ENCODE peak calls at places on chromosomes 1 and 21, in five cellular contexts. A is dorsolateral prefrontal cortex, F is psoas muscle, L is bronchial epithelial cell, J is pancreas. Q is an unnamed sample.

GRCh38 chr1:10537082-10537766 is 62.5 kb downstream of the PEX14 start:
- DNase-seq in A (no peak), F (no peak), L (no peak), J (no peak), Q (no peak)

GRCh38 chr1:35708179-35708891 is 10.3 kb downstream of the C1orf216 start:
- DNase-seq in A (no peak), F (no peak), L (no peak), J (no peak), Q (no peak)

GRCh38 chr1:234427950-234428646 is 50.9 kb downstream of the TARBP1 start:
- DNase-seq in A (no peak), F (no peak), L (no peak), J (no peak), Q (no peak)

GRCh38 chr1:23792151-23792945 is 1.4 kb downstream of the LYPLA2 start:
- DNase-seq in A (no peak), F (peak; percentile 58), L (no peak), J (no peak), Q (peak; percentile 52)

GRCh38 chr1:204841316-204841715 is 29.3 kb upstream of the NFASC start:
- DNase-seq in A (no peak), F (no peak), L (no peak), J (no peak), Q (no peak)

GRCh38 chr1:203765029-203765837 is at the start of gene LAX1:
- DNase-seq in A (no peak), F (no peak), L (no peak), J (no peak), Q (no peak)

GRCh38 chr1:3195966-3196515 is 127.0 kb downstream of the PRDM16 start:
- DNase-seq in A (no peak), F (no peak), L (no peak), J (no peak), Q (no peak)

GRCh38 chr1:196381544-196381943 is 226.7 kb downstream of the KCNT2 start:
- DNase-seq in A (no peak), F (no peak), L (no peak), J (no peak), Q (no peak)

GRCh38 chr1:84143796-84144565 is at the start of gene PRKACB:
- DNase-seq in A (no peak), F (no peak), L (peak; percentile 72), J (no peak), Q (no peak)

GRCh38 chr1:77313491-77313890 is 31.7 kb downstream of the AK5 start:
- DNase-seq in A (no peak), F (no peak), L (peak; percentile 23), J (no peak), Q (no peak)

GRCh38 chr1:151039527-151039926 is 3.1 kb downstream of the BNIPL start:
- DNase-seq in A (no peak), F (no peak), L (no peak), J (no peak), Q (no peak)

GRCh38 chr1:147626739-147627138 is 43.6 kb downstream of the ACP6 start:
- DNase-seq in A (no peak), F (no peak), L (no peak), J (no peak), Q (no peak)

GRCh38 chr1:246961939-246962373 is 30.2 kb upstream of the AHCTF1 start:
- DNase-seq in A (no peak), F (no peak), L (no peak), J (no peak), Q (peak; percentile 76)

GRCh38 chr1:27690205-27690604 is 18.2 kb upstream of the IFI6 start:
- DNase-seq in A (no peak), F (no peak), L (no peak), J (no peak), Q (no peak)

GRCh38 chr1:12480748-12481362 is 137.2 kb downstream of the DHRS3 start:
- DNase-seq in A (no peak), F (no peak), L (peak; percentile 96), J (no peak), Q (no peak)

GRCh38 chr1:228332797-228333738 is 73.6 kb downstream of the TRIM11 start:
- DNase-seq in A (peak; percentile 18), F (peak; percentile 50), L (no peak), J (no peak), Q (peak; percentile 28)

GRCh38 chr1:211036701-211037494 is 97.0 kb downstream of the KCNH1 start:
- DNase-seq in A (no peak), F (no peak), L (peak; percentile 64), J (no peak), Q (no peak)

GRCh38 chr21:28213221-28213620 is 779.5 kb downstream of the LTN1 start:
- DNase-seq in A (no peak), F (no peak), L (no peak), J (no peak), Q (no peak)

GRCh38 chr1:193457676-193458075 is 271.3 kb upstream of the B3GALT2 start:
- DNase-seq in A (no peak), F (no peak), L (peak; percentile 22), J (peak; percentile 2), Q (no peak)

GRCh38 chr1:87296220-87296619 is 32.5 kb upstream of the LMO4 start:
- DNase-seq in A (no peak), F (no peak), L (no peak), J (no peak), Q (no peak)

GRCh38 chr21:35643176-35643575 is 417.1 kb downstream of the SETD4 start:
- DNase-seq in A (no peak), F (no peak), L (peak; percentile 73), J (no peak), Q (no peak)

GRCh38 chr1:1583667-1584010 is 9.0 kb upstream of the SSU72 start:
- DNase-seq in A (no peak), F (no peak), L (no peak), J (no peak), Q (no peak)

GRCh38 chr1:25556791-25557476 is 13.5 kb downstream of the LDLRAP1 start:
- DNase-seq in A (no peak), F (peak; percentile 47), L (peak; percentile 83), J (no peak), Q (no peak)

GRCh38 chr1:23384312-23385058 is 14.8 kb upstream of the ZNF436 start:
- DNase-seq in A (no peak), F (no peak), L (peak; percentile 87), J (no peak), Q (no peak)

GRCh38 chr1:70043806-70044205 is 161.6 kb downstream of the LRRC40 start:
- DNase-seq in A (no peak), F (no peak), L (peak; percentile 87), J (no peak), Q (no peak)

GRCh38 chr1:8031176-8031785 is 5.2 kb upstream of the ERRFI1 start:
- DNase-seq in A (no peak), F (no peak), L (no peak), J (no peak), Q (no peak)

GRCh38 chr1:51750218-51750617 is 128.3 kb downstream of the NRDC start:
- DNase-seq in A (no peak), F (no peak), L (peak; percentile 38), J (no peak), Q (no peak)

GRCh38 chr1:51754666-51755065 is 123.9 kb downstream of the NRDC start:
- DNase-seq in A (no peak), F (no peak), L (no peak), J (no peak), Q (no peak)

GRCh38 chr1:51750729-51751128 is 127.8 kb downstream of the NRDC start:
- DNase-seq in A (no peak), F (no peak), L (peak; percentile 79), J (no peak), Q (no peak)

GRCh38 chr1:51753969-51754368 is 124.6 kb downstream of the NRDC start:
- DNase-seq in A (no peak), F (no peak), L (no peak), J (no peak), Q (no peak)

DNA sequence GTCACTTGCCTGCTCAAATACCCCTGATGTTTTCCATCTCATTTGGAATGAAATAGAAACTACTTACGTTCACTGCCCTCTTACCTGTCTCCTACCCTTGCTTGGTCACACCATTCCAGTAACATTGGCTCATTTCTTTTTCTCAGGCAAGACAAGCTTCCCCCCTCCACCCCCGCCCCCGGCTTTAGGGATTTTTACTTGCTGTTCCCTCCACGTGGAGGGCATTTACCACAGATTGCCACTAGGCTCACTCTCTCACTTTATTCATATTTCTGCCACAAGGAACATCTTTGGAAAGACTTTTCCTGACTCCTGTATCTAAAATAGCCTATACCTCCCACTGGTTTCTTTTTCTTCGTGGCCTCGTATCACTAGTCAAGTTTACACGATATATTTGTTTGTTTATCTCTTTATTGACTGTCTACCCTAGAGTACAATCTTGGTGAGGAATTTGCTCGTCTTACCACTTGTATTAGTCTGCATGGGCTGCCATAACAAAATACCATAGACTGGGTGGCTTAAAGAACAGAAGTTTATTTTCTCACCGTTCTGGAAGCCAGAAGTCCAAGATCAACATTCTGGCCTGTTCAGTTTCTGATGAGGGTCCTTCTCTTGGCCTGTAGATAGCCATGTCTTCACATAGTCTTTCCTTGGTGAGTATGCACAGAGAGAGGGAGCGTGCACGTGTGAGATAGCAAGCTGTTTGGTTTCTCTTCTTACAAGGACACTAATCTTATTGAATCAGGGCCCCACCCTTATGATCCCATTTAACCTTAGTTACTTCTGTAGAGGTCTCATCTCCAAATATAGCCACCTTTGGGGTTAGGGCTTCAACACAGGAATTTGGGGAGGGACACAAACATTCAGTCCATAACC is 126.2 kb downstream of the NRDC start:
- DNase-seq in A (no peak), F (no peak), L (no peak), J (no peak), Q (no peak)
- TF ChIP-seq CTCF in A (no peak), F (no peak), L (no peak), J (no peak), Q (no peak)

GRCh38 chr1:198157241-198157846 is 546 bp downstream of the NEK7 start:
- DNase-seq in A (peak; percentile 94), F (peak; percentile 91), L (peak; percentile 90), J (peak; percentile 79), Q (peak; percentile 94)
- H3K27me3 ChIP-seq in A (no peaks in the 10 kb centered on the region), F (no peaks in the 10 kb centered on the region), L (no peaks in the 10 kb centered on the region), J (no peaks in the 10 kb centered on the region), Q (no peaks in the 10 kb centered on the region)

GRCh38 chr1:161098161-161099068 is at the start of gene KLHDC9:
- DNase-seq in A (peak; percentile 65), F (peak; percentile 87), L (peak; percentile 64), J (peak; percentile 92), Q (peak; percentile 88)
- H3K4me3 ChIP-seq in A (peak within 1 kb of the TSS; percentile 55), F (peak within 1 kb of the TSS; percentile 76), L (peak within 1 kb of the TSS; percentile 57), J (peak within 1 kb of the TSS; percentile 86), Q (peak within 1 kb of the TSS; percentile 81)

GRCh38 chr1:39407496-39407888 is 83.9 kb upstream of the BMP8A start:
- DNase-seq in A (no peak), F (no peak), L (no peak), J (no peak), Q (no peak)

GRCh38 chr1:39406533-39407478 is 84.6 kb upstream of the BMP8A start:
- DNase-seq in A (no peak), F (no peak), L (no peak), J (no peak), Q (no peak)

GRCh38 chr1:39409055-39409816 is 82.2 kb upstream of the BMP8A start:
- DNase-seq in A (peak; percentile 48), F (peak; percentile 58), L (no peak), J (peak; percentile 28), Q (peak; percentile 63)

GRCh38 chr1:39408641-39409054 is 82.8 kb upstream of the BMP8A start:
- DNase-seq in A (peak; percentile 91), F (peak; percentile 98), L (peak; percentile 82), J (peak; percentile 95), Q (peak; percentile 96)

GRCh38 chr1:39407889-39408640 is 83.4 kb upstream of the BMP8A start:
- DNase-seq in A (no peak), F (no peak), L (no peak), J (peak; percentile 40), Q (no peak)
- TF ChIP-seq CTCF in A (no peak), F (no peak), L (no peak), J (no peak), Q (no peak)

Q was measured in lower lobe of right lung.